ENCODE peak calls at places on chromosomes 1 and 21, in ten cellular contexts. F, L, K, P, V, Q, T, D, C and J are unnamed samples. For H3K9me3 and H3K4me1, the result is how much of the 10 kb centered on the place peaks cover.

GRCh38 chr1:6180578-6181311 is 624 bp upstream of the CHD5 start:
- DNase-seq in F (no peak), L (no peak), K (no peak), P (no peak), V (no peak), Q (no peak), T (peak), D (no peak), C (no peak), J (no peak)

GRCh38 chr1:77438239-77438913 is 156.6 kb downstream of the AK5 start:
- DNase-seq in F (no peak), L (no peak), K (no peak), P (no peak), V (no peak), Q (no peak), T (no peak), D (no peak), C (no peak), J (peak)

GRCh38 chr1:61334718-61335589 is 252.6 kb downstream of the NFIA start:
- DNase-seq in F (peak), L (no peak), K (peak), P (no peak), V (peak), Q (peak), T (no peak), D (peak), C (no peak), J (peak)

GRCh38 chr1:31069392-31069791 is 3.9 kb upstream of the PUM1 start:
- DNase-seq in F (no peak), L (no peak), K (no peak), P (no peak), V (no peak), Q (no peak), T (no peak), D (no peak), C (no peak), J (no peak)

GRCh38 chr21:43970551-43970950 is 41.6 kb upstream of the TRAPPC10 start:
- DNase-seq in F (no peak), L (no peak), K (no peak), P (no peak), V (no peak), Q (no peak), T (no peak), D (no peak), C (no peak), J (no peak)

GRCh38 chr1:235945775-235946565 is 79.3 kb upstream of the LYST start:
- DNase-seq in F (no peak), L (no peak), K (no peak), P (no peak), V (no peak), Q (no peak), T (no peak), D (peak), C (peak), J (peak)

GRCh38 chr1:22850681-22851080 is 122.0 kb downstream of the LACTBL1 start:
- DNase-seq in F (no peak), L (no peak), K (no peak), P (no peak), V (peak), Q (peak), T (no peak), D (peak), C (no peak), J (peak)

GRCh38 chr1:50847303-50847702 is 112.8 kb downstream of the FAF1 start:
- DNase-seq in F (no peak), L (no peak), K (no peak), P (no peak), V (no peak), Q (no peak), T (no peak), D (no peak), C (no peak), J (no peak)

GRCh38 chr21:17709266-17709611 is 96.5 kb upstream of the BTG3 start:
- DNase-seq in F (no peak), L (no peak), K (no peak), P (no peak), V (no peak), Q (no peak), T (no peak), D (no peak), C (no peak), J (no peak)

GRCh38 chr1:165600793-165601192 is 30.2 kb upstream of the MGST3 start:
- DNase-seq in F (no peak), L (no peak), K (no peak), P (no peak), V (no peak), Q (no peak), T (no peak), D (no peak), C (peak), J (no peak)

GRCh38 chr1:247576514-247576913 is 11.6 kb upstream of the OR2G2 start:
- DNase-seq in F (no peak), L (no peak), K (no peak), P (no peak), V (no peak), Q (no peak), T (no peak), D (no peak), C (no peak), J (no peak)

DNA sequence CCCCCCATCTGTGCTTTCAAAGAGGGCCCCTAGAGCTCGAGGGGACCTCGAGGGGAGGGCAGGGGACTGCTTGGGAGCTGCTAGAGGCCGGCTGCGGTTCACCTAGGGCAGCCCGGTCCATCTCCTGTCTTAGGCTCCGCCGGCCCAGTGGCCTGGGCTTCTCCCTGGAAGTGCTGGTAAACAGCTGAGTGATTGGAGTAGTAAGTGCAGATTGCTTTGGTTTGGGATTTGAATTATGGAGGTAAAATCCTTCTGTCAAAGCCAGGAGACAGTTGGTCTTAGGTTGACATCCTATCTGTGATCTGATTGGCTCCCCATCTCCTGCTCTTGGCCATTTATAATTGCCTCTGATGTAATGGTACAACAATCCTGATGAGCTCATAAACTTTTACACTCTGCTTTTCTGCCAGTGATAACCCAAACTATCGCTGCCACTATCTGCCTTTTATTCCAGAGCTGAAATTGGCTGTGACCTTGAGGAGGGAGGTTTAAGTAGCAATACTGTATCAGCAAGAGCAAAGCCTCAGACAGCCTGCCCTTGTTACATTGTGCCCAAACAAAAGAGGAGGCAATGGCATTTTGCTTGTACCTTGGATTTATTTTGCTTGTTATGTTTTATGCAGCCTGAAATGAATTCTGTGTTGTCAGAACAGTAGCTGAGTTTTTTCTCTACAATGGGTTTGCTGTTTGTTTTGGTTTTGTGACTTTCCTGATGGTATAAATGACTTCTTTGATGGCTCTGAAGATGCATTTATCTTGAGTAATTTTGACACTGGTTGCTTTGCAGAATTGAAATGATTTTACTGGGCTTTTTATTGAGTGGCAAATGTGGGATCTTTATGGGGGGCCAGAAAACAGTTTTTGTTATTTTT is 2.4 kb downstream of the ARID1A start:
- DNase-seq in F (peak), L (peak), K (peak), P (peak), V (peak), Q (peak), T (peak), D (peak), C (peak), J (peak)
- TF ChIP-seq POLR2A in F (peak), L (no peak), K (no peak), P (peak), V (peak), Q (no peak), T (peak), D (peak), C (no peak), J (peak)

GRCh38 chr21:9763306-9763705 is 758.1 kb upstream of the TPTE start:
- DNase-seq in F (no peak), L (no peak), K (no peak), P (no peak), V (no peak), Q (no peak), T (no peak), D (no peak), C (no peak), J (peak)
- H3K9me3 ChIP-seq in F (under half), L (under half), K (half or more), P (under half), V (under half), Q (under half), T (under half), D (under half), C (under half), J (under half)

GRCh38 chr1:244836135-244836521 is 670 bp downstream of the COX20 start:
- DNase-seq in F (no peak), L (peak), K (no peak), P (no peak), V (no peak), Q (no peak), T (no peak), D (no peak), C (no peak), J (no peak)
- H3K4me1 ChIP-seq in F (under half), L (under half), K (half or more), P (under half), V (under half), Q (under half), T (under half), D (under half), C (under half), J (under half)

GRCh38 chr1:56578963-56579875 is at the start of gene PLPP3:
- DNase-seq in F (peak), L (peak), K (peak), P (no peak), V (peak), Q (peak), T (peak), D (peak), C (peak), J (peak)
- TF ChIP-seq POLR2A in F (peak), L (peak), K (no peak), P (no peak), V (peak), Q (no peak), T (peak), D (peak), C (peak), J (peak)

GRCh38 chr21:8989261-8989882 is 1532.0 kb upstream of the TPTE start:
- DNase-seq in F (no peak), L (no peak), K (no peak), P (peak), V (no peak), Q (no peak), T (no peak), D (no peak), C (no peak), J (no peak)
- H3K9me3 ChIP-seq in F (under half), L (under half), K (under half), P (under half), V (under half), Q (under half), T (under half), D (under half), C (under half), J (under half)

DNA sequence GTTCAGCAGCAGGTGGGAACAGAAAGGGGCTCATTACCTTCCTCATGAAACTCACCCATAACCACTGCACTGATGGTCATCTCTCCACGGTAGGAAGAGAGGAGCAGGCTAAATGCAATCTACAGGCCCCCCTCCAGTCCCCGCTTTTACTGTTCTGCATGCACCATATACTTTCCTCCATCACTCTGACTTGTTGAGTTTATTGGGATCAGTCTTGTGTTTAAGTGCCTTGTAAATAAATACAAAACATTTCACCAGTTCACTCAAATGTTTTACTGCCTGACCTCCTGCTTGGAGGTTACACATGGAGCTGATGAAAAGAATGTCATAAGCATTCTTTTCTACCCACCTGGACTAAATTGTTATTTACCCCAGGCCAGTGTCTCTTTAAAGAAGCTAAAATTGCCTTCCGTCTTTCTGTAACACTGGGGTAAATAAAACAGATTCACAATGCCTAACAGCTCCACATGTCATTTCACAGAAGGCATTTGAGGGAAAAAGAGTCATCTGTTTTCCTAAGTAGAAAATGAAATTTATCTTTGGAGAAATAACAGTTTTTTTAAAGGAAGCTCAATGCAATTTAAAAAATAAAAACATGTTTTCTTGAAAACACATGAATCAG is 30.7 kb downstream of the PTPN14 start:
- DNase-seq in F (no peak), L (no peak), K (no peak), P (no peak), V (no peak), Q (no peak), T (no peak), D (no peak), C (no peak), J (no peak)
- H3K4me1 ChIP-seq in F (under half), L (under half), K (under half), P (under half), V (half or more), Q (under half), T (under half), D (under half), C (under half), J (under half)

GRCh38 chr1:212500351-212500750 is 67.6 kb downstream of the NENF start:
- DNase-seq in F (no peak), L (no peak), K (no peak), P (no peak), V (no peak), Q (no peak), T (peak), D (no peak), C (no peak), J (no peak)
- TF ChIP-seq POLR2A in F (no peak), L (no peak), K (no peak), P (no peak), V (no peak), Q (no peak), T (no peak), D (no peak), C (no peak), J (no peak)

DNA sequence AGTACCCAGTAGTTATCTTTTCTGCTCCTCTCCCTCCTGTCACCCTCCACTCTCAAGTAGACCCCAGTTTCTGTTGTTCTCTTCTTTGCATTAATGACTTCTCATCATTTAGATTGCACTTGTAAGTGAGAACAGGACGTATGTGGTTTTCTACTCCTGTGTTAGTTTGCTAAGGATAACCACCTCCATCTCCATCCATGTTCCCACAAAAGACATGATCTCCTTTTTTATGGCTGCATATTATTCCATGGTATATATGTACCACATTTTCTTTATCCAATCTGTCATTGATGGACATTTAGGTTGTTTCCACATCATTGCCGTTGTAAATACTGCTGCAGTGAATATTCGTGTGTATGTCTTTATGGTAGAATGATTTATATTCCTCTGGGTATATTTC is 1346.5 kb downstream of the MRPL39 start:
- DNase-seq in F (no peak), L (no peak), K (no peak), P (no peak), V (no peak), Q (no peak), T (no peak), D (no peak), C (no peak), J (no peak)
- H3K9me3 ChIP-seq in F (under half), L (under half), K (under half), P (under half), V (under half), Q (under half), T (under half), D (under half), C (under half), J (under half)

GRCh38 chr1:229624521-229624905 is 1.4 kb downstream of the TAF5L start:
- DNase-seq in F (no peak), L (no peak), K (no peak), P (no peak), V (no peak), Q (no peak), T (no peak), D (no peak), C (no peak), J (no peak)

GRCh38 chr1:229623838-229624237 is 2.1 kb downstream of the TAF5L start:
- DNase-seq in F (no peak), L (no peak), K (no peak), P (no peak), V (no peak), Q (no peak), T (no peak), D (no peak), C (no peak), J (no peak)

GRCh38 chr1:229621663-229622062 is 4.3 kb downstream of the TAF5L start:
- DNase-seq in F (no peak), L (no peak), K (no peak), P (no peak), V (no peak), Q (no peak), T (no peak), D (no peak), C (no peak), J (no peak)

GRCh38 chr1:229624906-229625871 is 733 bp downstream of the TAF5L start:
- DNase-seq in F (peak), L (peak), K (peak), P (peak), V (peak), Q (peak), T (peak), D (peak), C (peak), J (peak)

DNA sequence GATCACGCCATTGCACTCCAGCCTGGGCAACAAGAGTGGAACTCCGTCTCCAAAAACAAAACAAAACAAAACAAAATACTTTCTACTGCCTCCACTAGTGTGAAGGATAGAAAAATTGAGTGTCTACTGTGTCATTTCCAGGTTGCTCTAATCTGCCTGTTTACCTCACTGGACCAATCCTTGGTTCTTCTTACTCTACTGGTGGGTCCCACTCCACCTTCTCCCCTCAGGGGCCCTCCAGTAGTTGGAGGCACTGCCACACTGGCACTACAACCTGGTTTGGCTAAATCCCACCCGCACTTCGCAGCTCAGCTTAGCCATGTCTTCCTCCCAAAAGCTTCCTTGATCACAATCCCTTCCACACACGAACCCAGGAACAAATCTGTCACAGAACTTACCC is 2.7 kb downstream of the TAF5L start:
- DNase-seq in F (no peak), L (no peak), K (no peak), P (no peak), V (no peak), Q (no peak), T (no peak), D (no peak), C (no peak), J (no peak)
- H3K4me1 ChIP-seq in F (under half), L (under half), K (half or more), P (under half), V (half or more), Q (under half), T (under half), D (under half), C (under half), J (under half)

GRCh38 chr21:25503981-25504380 is 103.3 kb downstream of the MRPL39 start:
- DNase-seq in F (no peak), L (no peak), K (no peak), P (no peak), V (no peak), Q (no peak), T (no peak), D (no peak), C (no peak), J (no peak)

GRCh38 chr21:25500598-25500997 is 106.7 kb downstream of the MRPL39 start:
- DNase-seq in F (no peak), L (no peak), K (no peak), P (no peak), V (no peak), Q (no peak), T (no peak), D (no peak), C (no peak), J (no peak)

GRCh38 chr21:25501996-25502665 is 105.2 kb downstream of the MRPL39 start:
- DNase-seq in F (no peak), L (no peak), K (no peak), P (no peak), V (no peak), Q (no peak), T (no peak), D (no peak), C (peak), J (no peak)

GRCh38 chr21:25496825-25497482 is 110.3 kb downstream of the MRPL39 start:
- DNase-seq in F (no peak), L (no peak), K (no peak), P (no peak), V (no peak), Q (no peak), T (no peak), D (no peak), C (no peak), J (no peak)

DNA sequence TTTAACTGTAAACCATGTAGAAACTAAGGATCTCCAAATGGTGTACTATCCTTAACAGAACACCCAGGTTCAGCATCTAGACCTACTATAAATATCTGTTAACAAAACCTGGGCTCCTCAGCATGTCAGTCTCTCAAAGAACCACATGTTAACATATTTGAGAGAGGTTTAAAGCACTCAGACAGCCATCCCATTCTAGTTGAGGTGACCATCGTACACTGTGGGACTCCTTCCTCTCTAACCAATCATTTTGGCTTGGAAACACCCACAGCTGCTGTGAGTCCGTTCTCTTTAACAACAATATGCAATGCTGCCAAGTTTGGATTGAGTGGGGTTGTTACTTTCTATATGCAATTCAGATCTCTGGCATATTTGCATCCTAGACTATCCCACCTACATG is 105.8 kb downstream of the MRPL39 start:
- DNase-seq in F (no peak), L (no peak), K (no peak), P (no peak), V (no peak), Q (no peak), T (no peak), D (no peak), C (no peak), J (no peak)
- TF ChIP-seq POLR2A in F (no peak), L (no peak), K (no peak), P (no peak), V (no peak), Q (no peak), T (no peak), D (no peak), C (no peak), J (no peak)